ENCODE peak calls at places on chromosomes 5 and 9, in ten cellular contexts. C is GM13977; X is hepatocyte; D is cardiac fibroblast; A is activated CD4-positive, alpha-beta T cell treated with anti-CD3 and anti-CD28 coated beads, Interleukin-2, amount 10 ng/mL, durations not matched to agents 7 days and 5 days; G is smooth muscle cell of the brain vasculature; W is OCI-LY7; J is choroid plexus epithelial cell; Q is T-helper 2 cell; L is germinal center. U is an unnamed sample.

GRCh38 chr9:76143834-76144233 is 250.4 kb downstream of the RFK start:
- DNase-seq in C (no peak), X (no peak), D (no peak), A (no peak), G (no peak), W (no peak), J (no peak), Q (no peak), L (no peak), U (no peak)

GRCh38 chr5:104421431-104421830 is 858.8 kb upstream of the NUDT12 start:
- DNase-seq in C (no peak), X (no peak), D (peak), A (no peak), G (no peak), W (no peak), J (peak), Q (no peak), L (no peak), U (no peak)

GRCh38 chr5:115895821-115896220 is 54.1 kb downstream of the AP3S1 start:
- DNase-seq in C (no peak), X (no peak), D (peak), A (no peak), G (no peak), W (no peak), J (peak), Q (no peak), L (no peak), U (no peak)

GRCh38 chr9:27726244-27727141 is 153.2 kb upstream of the C9orf72 start:
- DNase-seq in C (peak), X (peak), D (peak), A (peak), G (peak), W (peak), J (peak), Q (no peak), L (peak), U (peak)

GRCh38 chr5:141475625-141476131 is at the start of gene PCDHGC3:
- DNase-seq in C (peak), X (peak), D (peak), A (no peak), G (peak), W (peak), J (peak), Q (no peak), L (peak), U (peak)

GRCh38 chr5:126681970-126682369 is 81.2 kb downstream of the PHAX start:
- DNase-seq in C (no peak), X (no peak), D (no peak), A (no peak), G (no peak), W (no peak), J (no peak), Q (no peak), L (no peak), U (no peak)

GRCh38 chr5:92527311-92528078 is 1053.5 kb downstream of the NR2F1-AS1 start:
- DNase-seq in C (no peak), X (no peak), D (peak), A (no peak), G (no peak), W (no peak), J (peak), Q (no peak), L (no peak), U (no peak)

GRCh38 chr5:135999396-136000139 is 29.2 kb upstream of the TGFBI start:
- DNase-seq in C (no peak), X (no peak), D (peak), A (no peak), G (no peak), W (no peak), J (peak), Q (no peak), L (no peak), U (no peak)

GRCh38 chr9:70390922-70391321 is 23.5 kb downstream of the KLF9 start:
- DNase-seq in C (no peak), X (no peak), D (peak), A (no peak), G (no peak), W (no peak), J (no peak), Q (no peak), L (no peak), U (no peak)

GRCh38 chr5:18072600-18072999 is 438.3 kb downstream of the TAF11L14 start:
- DNase-seq in C (no peak), X (no peak), D (no peak), A (no peak), G (no peak), W (no peak), J (no peak), Q (no peak), L (no peak), U (no peak)

U was measured in GM12864.